ENCODE peak calls at places on chromosomes 13 and 19, in four cellular contexts. T is neural progenitor cell, N is fibroblast of lung, W is Caco-2. U is an unnamed sample.

GRCh38 chr13:39415403-39415802 is 187.6 kb downstream of the LHFPL6 start:
- DNase-seq in T (peak; percentile 54), N (peak; percentile 47), W (peak; percentile 39), U (no peak)

GRCh38 chr19:44588753-44589112 is 24.6 kb upstream of the IGSF23 start:
- DNase-seq in T (no peak), N (no peak), W (peak; percentile 50), U (peak; percentile 14)

GRCh38 chr19:47471733-47472457 is at the start of gene SLC8A2:
- DNase-seq in T (peak; percentile 97), N (peak; percentile 84), W (peak; percentile 89), U (no peak)

GRCh38 chr13:106533101-106533939 is 2.1 kb downstream of the EFNB2 start:
- DNase-seq in T (peak; percentile 93), N (peak; percentile 81), W (peak; percentile 87), U (peak; percentile 61)

GRCh38 chr13:87123987-87124784 is 547.0 kb upstream of the SLITRK5 start:
- DNase-seq in T (peak; percentile 59), N (peak; percentile 100), W (peak; percentile 45), U (no peak)

GRCh38 chr13:91557328-91557727 is 158.9 kb downstream of the GPC5 start:
- DNase-seq in T (no peak), N (no peak), W (no peak), U (no peak)

GRCh38 chr19:27974082-27974513 is 1238.9 kb downstream of the UQCRFS1 start:
- DNase-seq in T (peak; percentile 70), N (peak; percentile 56), W (peak; percentile 41), U (no peak)

GRCh38 chr13:97719759-97720158 is 233.7 kb upstream of the IPO5 start:
- DNase-seq in T (no peak), N (peak; percentile 5), W (no peak), U (no peak)

GRCh38 chr19:35643255-35644205 is 2.0 kb downstream of the ETV2 start:
- DNase-seq in T (peak; percentile 97), N (peak; percentile 76), W (peak; percentile 93), U (peak; percentile 49)

GRCh38 chr13:48496796-48497195 is 36.1 kb downstream of the RCBTB2 start:
- DNase-seq in T (no peak), N (no peak), W (no peak), U (no peak)

GRCh38 chr13:110329798-110330461 is 22.8 kb downstream of the COL4A2 start:
- DNase-seq in T (peak; percentile 39), N (peak; percentile 92), W (no peak), U (no peak)

GRCh38 chr13:45393941-45394570 is 24.1 kb downstream of the SLC25A30 start:
- DNase-seq in T (peak; percentile 74), N (peak; percentile 51), W (peak; percentile 70), U (peak; percentile 28)

GRCh38 chr19:36891768-36892357 is 24.2 kb downstream of the ZNF829 start:
- DNase-seq in T (no peak), N (no peak), W (no peak), U (no peak)

GRCh38 chr19:14412436-14413071 is 6.6 kb downstream of the DDX39A start:
- DNase-seq in T (no peak), N (no peak), W (no peak), U (no peak)

GRCh38 chr19:5309438-5310204 is 31.0 kb downstream of the PTPRS start:
- DNase-seq in T (no peak), N (no peak), W (no peak), U (no peak)

GRCh38 chr13:29589234-29589633 is 6.3 kb downstream of the SLC7A1 start:
- DNase-seq in T (peak; percentile 53), N (peak; percentile 84), W (no peak), U (no peak)

GRCh38 chr19:11142528-11143171 is 12.9 kb downstream of the SPC24 start:
- DNase-seq in T (peak; percentile 78), N (peak; percentile 90), W (peak; percentile 76), U (peak; percentile 85)

GRCh38 chr13:101155920-101156319 is 260.4 kb downstream of the NALCN start:
- DNase-seq in T (peak; percentile 13), N (no peak), W (no peak), U (no peak)

GRCh38 chr13:102911336-102911735 is 65.5 kb downstream of the ERCC5 start:
- DNase-seq in T (no peak), N (no peak), W (peak; percentile 57), U (no peak)

GRCh38 chr13:90613076-90613795 is 734.3 kb upstream of the MIR17HG start:
- DNase-seq in T (no peak), N (no peak), W (no peak), U (no peak)

GRCh38 chr19:46745521-46746280 is at the start of gene FKRP:
- DNase-seq in T (peak; percentile 69), N (no peak), W (peak; percentile 55), U (no peak)

GRCh38 chr19:7575426-7576040 is 20.1 kb upstream of the CAMSAP3 start:
- DNase-seq in T (no peak), N (no peak), W (no peak), U (no peak)

GRCh38 chr19:18112989-18113478 is 15.5 kb downstream of the MAST3 start:
- DNase-seq in T (peak; percentile 92), N (peak; percentile 62), W (peak; percentile 85), U (peak; percentile 73)

GRCh38 chr19:47697863-47698609 is 15.2 kb upstream of the EHD2 start:
- DNase-seq in T (peak; percentile 94), N (peak; percentile 66), W (peak; percentile 84), U (peak; percentile 80)

DNA sequence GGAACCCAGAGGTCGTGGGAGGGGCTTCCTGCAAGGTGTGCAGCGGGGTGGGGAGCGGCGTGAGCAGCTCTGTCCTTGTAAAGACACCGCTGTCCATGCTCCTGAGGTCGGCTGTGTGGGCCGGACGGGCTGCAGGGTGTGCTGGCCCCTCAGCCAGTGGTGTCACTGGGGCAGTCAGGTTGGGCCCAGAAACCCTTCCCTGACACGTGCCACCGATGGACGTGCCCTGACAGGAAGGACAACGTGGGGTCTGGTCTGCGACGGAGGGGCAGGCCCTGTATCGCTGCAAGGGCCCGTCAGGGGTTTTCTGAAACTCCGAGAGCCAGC is 4.2 kb upstream of the RPS15 start:
- DNase-seq in T (no peak), N (no peak), W (no peak), U (no peak)
- H3K36me3 ChIP-seq in T (no peaks in the 10 kb centered on the region), N (peaks cover 34% of the 10 kb centered on the region), W (no peaks in the 10 kb centered on the region), U (peaks cover 61% of the 10 kb centered on the region)

GRCh38 chr19:2041436-2041685 is 9.7 kb downstream of the MKNK2 start:
- DNase-seq in T (no peak), N (no peak), W (no peak), U (peak; percentile 36)
- H3K4me3 ChIP-seq in T (peak overlapping the region; percentile 38), N (no peak overlapping the region), W (no peak overlapping the region), U (peak overlapping the region; percentile 42)

GRCh38 chr19:16519230-16519687 is 23.0 kb downstream of the CHERP start:
- DNase-seq in T (no peak), N (no peak), W (no peak), U (no peak)
- H3K36me3 ChIP-seq in T (no peaks in the 10 kb centered on the region), N (peaks cover 39% of the 10 kb centered on the region), W (peaks cover 6% of the 10 kb centered on the region), U (peaks cover 90% of the 10 kb centered on the region)

GRCh38 chr13:104586010-104586746 is 1520.0 kb upstream of the SLC10A2 start:
- DNase-seq in T (no peak), N (peak; percentile 85), W (no peak), U (no peak)
- H3K4me3 ChIP-seq in T (no peak overlapping the region), N (peak overlapping the region; percentile 40), W (no peak overlapping the region), U (peak overlapping the region; percentile 13)

GRCh38 chr19:3959766-3960131 is 11.2 kb downstream of the DAPK3 start:
- DNase-seq in T (no peak), N (no peak), W (no peak), U (no peak)
- H3K36me3 ChIP-seq in T (no peaks in the 10 kb centered on the region), N (peaks cover 37% of the 10 kb centered on the region), W (no peaks in the 10 kb centered on the region), U (no peaks in the 10 kb centered on the region)

GRCh38 chr19:22807061-22807835 is 23.3 kb upstream of the ZNF99 start:
- DNase-seq in T (no peak), N (no peak), W (no peak), U (no peak)
- H3K4me3 ChIP-seq in T (no peak overlapping the region), N (no peak overlapping the region), W (no peak overlapping the region), U (no peak overlapping the region)

GRCh38 chr13:113427562-113428468 is 25.5 kb downstream of the ADPRHL1 start:
- DNase-seq in T (peak; percentile 1), N (no peak), W (no peak), U (no peak)
- H3K36me3 ChIP-seq in T (no peaks in the 10 kb centered on the region), N (no peaks in the 10 kb centered on the region), W (no peaks in the 10 kb centered on the region), U (peaks cover 33% of the 10 kb centered on the region)

DNA sequence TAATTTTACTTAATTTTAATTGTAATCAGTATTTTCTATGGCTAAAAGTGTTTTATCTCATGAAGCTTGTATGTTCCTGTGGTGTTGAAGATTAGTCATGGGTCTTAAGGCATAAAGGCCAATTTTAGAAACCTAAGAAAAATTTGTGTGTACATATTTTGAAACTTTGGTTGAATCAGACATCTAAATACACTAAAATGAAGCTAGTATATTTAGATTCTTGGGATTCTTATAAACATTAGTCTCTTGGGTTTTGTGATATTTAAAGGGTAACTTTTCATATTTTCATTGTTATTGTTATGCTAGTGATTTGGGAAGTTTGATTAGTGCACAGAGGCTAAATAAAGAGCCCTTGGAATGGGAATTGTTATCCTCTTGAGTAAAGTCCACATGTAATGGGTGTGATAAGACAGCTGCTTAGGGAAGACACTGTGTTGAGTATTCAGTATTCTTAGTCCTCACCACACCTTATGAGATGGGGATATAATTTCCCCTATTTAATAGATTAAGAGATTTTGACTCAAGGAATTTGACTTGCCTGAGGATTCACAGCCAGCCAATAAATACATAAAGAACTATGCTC is 24.6 kb downstream of the UBA2 start:
- DNase-seq in T (no peak), N (no peak), W (no peak), U (no peak)
- H3K4me3 ChIP-seq in T (no peak overlapping the region), N (no peak overlapping the region), W (no peak overlapping the region), U (no peak overlapping the region)